ENCODE peak calls at places on chromosome 21, in eight cellular contexts. P is ovary; E is body of pancreas; Q is spleen; L is esophagus squamous epithelium; O is brain microvascular endothelial cell; M is tibial nerve; D is CD8-positive, alpha-beta T cell. Z is an unnamed sample. For H3K27me3, the result is how much of the 10 kb centered on the place peaks cover.

GRCh38 chr21:17446737-17447136 is 66.1 kb upstream of the CXADR start:
- DNase-seq in P (no peak), E (no peak), Q (no peak), L (no peak), O (no peak), M (no peak), D (no peak), Z (no peak)

GRCh38 chr21:15732290-15732995 is 2.7 kb downstream of the USP25 start:
- DNase-seq in P (no peak), E (no peak), Q (no peak), L (no peak), O (no peak), M (peak), D (no peak), Z (no peak)

GRCh38 chr21:29130234-29130993 is at the start of gene MAP3K7CL:
- DNase-seq in P (no peak), E (peak), Q (no peak), L (no peak), O (peak), M (peak), D (no peak), Z (no peak)

GRCh38 chr21:45988366-45989347 is 7.1 kb downstream of the COL6A1 start:
- DNase-seq in P (peak), E (peak), Q (peak), L (no peak), O (no peak), M (no peak), D (no peak), Z (no peak)

GRCh38 chr21:37145635-37146111 is 72.6 kb downstream of the TTC3 start:
- DNase-seq in P (no peak), E (no peak), Q (no peak), L (no peak), O (peak), M (no peak), D (no peak), Z (no peak)

GRCh38 chr21:39181205-39181818 is 1.9 kb downstream of the PSMG1 start:
- DNase-seq in P (no peak), E (no peak), Q (no peak), L (no peak), O (no peak), M (no peak), D (no peak), Z (no peak)

GRCh38 chr21:38380391-38381137 is 117.7 kb downstream of the ERG start:
- DNase-seq in P (no peak), E (no peak), Q (no peak), L (no peak), O (peak), M (no peak), D (no peak), Z (no peak)

GRCh38 chr21:36929622-36930021 is 36.8 kb downstream of the HLCS start:
- DNase-seq in P (no peak), E (peak), Q (no peak), L (no peak), O (no peak), M (peak), D (no peak), Z (no peak)

GRCh38 chr21:39030127-39030884 is 152.9 kb downstream of the PSMG1 start:
- DNase-seq in P (no peak), E (no peak), Q (no peak), L (no peak), O (no peak), M (no peak), D (no peak), Z (no peak)

GRCh38 chr21:36889401-36889800 is 77.1 kb downstream of the HLCS start:
- DNase-seq in P (no peak), E (no peak), Q (no peak), L (no peak), O (peak), M (no peak), D (no peak), Z (no peak)

GRCh38 chr21:19853709-19854575 is 1144.3 kb upstream of the NCAM2 start:
- DNase-seq in P (no peak), E (no peak), Q (peak), L (no peak), O (no peak), M (no peak), D (no peak), Z (no peak)

GRCh38 chr21:17118638-17119384 is 394.0 kb upstream of the CXADR start:
- DNase-seq in P (no peak), E (no peak), Q (no peak), L (no peak), O (no peak), M (no peak), D (no peak), Z (no peak)

GRCh38 chr21:27813750-27814149 is 846.9 kb upstream of the ADAMTS5 start:
- DNase-seq in P (no peak), E (no peak), Q (no peak), L (no peak), O (no peak), M (peak), D (no peak), Z (no peak)

GRCh38 chr21:29192999-29193563 is 62.6 kb downstream of the MAP3K7CL start:
- DNase-seq in P (no peak), E (no peak), Q (no peak), L (no peak), O (no peak), M (no peak), D (no peak), Z (no peak)

GRCh38 chr21:39307466-39307865 is 6.0 kb downstream of the BRWD1 start:
- DNase-seq in P (no peak), E (no peak), Q (no peak), L (no peak), O (no peak), M (no peak), D (no peak), Z (no peak)

GRCh38 chr21:36560933-36561575 is 81.1 kb upstream of the CLDN14 start:
- DNase-seq in P (no peak), E (no peak), Q (no peak), L (no peak), O (no peak), M (no peak), D (no peak), Z (no peak)

GRCh38 chr21:26782349-26782748 is 62.9 kb downstream of the ADAMTS1 start:
- DNase-seq in P (no peak), E (no peak), Q (no peak), L (no peak), O (no peak), M (no peak), D (no peak), Z (no peak)

GRCh38 chr21:31293986-31294385 is 50.1 kb downstream of the TIAM1 start:
- DNase-seq in P (no peak), E (no peak), Q (no peak), L (no peak), O (peak), M (no peak), D (no peak), Z (no peak)

GRCh38 chr21:14457762-14458161 is 74.8 kb upstream of the HSPA13 start:
- DNase-seq in P (no peak), E (no peak), Q (no peak), L (no peak), O (no peak), M (no peak), D (no peak), Z (no peak)

GRCh38 chr21:27171704-27172103 is 204.8 kb upstream of the ADAMTS5 start:
- DNase-seq in P (no peak), E (no peak), Q (no peak), L (no peak), O (no peak), M (no peak), D (no peak), Z (no peak)

GRCh38 chr21:17185685-17186084 is 327.2 kb upstream of the CXADR start:
- DNase-seq in P (no peak), E (no peak), Q (no peak), L (no peak), O (no peak), M (no peak), D (no peak), Z (no peak)

GRCh38 chr21:29025328-29025713 is 853 bp downstream of the USP16 start:
- DNase-seq in P (no peak), E (no peak), Q (no peak), L (no peak), O (peak), M (no peak), D (no peak), Z (no peak)

GRCh38 chr21:31721381-31721780 is 10.5 kb downstream of the SCAF4 start:
- DNase-seq in P (no peak), E (no peak), Q (no peak), L (no peak), O (no peak), M (no peak), D (no peak), Z (no peak)

GRCh38 chr21:15241997-15242767 is 177.4 kb upstream of the NRIP1 start:
- DNase-seq in P (no peak), E (no peak), Q (no peak), L (no peak), O (no peak), M (no peak), D (no peak), Z (no peak)

GRCh38 chr21:22235866-22236590 is 1237.8 kb downstream of the NCAM2 start:
- DNase-seq in P (no peak), E (no peak), Q (no peak), L (no peak), O (no peak), M (no peak), D (no peak), Z (no peak)

GRCh38 chr21:10463156-10463555 is 58.2 kb upstream of the TPTE start:
- DNase-seq in P (no peak), E (no peak), Q (no peak), L (no peak), O (no peak), M (no peak), D (no peak), Z (no peak)

GRCh38 chr21:16536661-16537359 is 807.0 kb downstream of the USP25 start:
- DNase-seq in P (no peak), E (no peak), Q (no peak), L (no peak), O (no peak), M (no peak), D (no peak), Z (no peak)

GRCh38 chr21:36471254-36471723 is 8.6 kb downstream of the CLDN14 start:
- DNase-seq in P (no peak), E (no peak), Q (no peak), L (no peak), O (peak), M (no peak), D (no peak), Z (no peak)

GRCh38 chr21:15063081-15063820 is 1.5 kb downstream of the NRIP1 start:
- DNase-seq in P (no peak), E (no peak), Q (no peak), L (no peak), O (no peak), M (no peak), D (no peak), Z (no peak)

GRCh38 chr21:37257526-37257966 is 9.6 kb downstream of the VPS26C start:
- DNase-seq in P (peak), E (no peak), Q (peak), L (no peak), O (peak), M (no peak), D (no peak), Z (no peak)

GRCh38 chr21:29413683-29414082 is 115.0 kb downstream of the BACH1 start:
- DNase-seq in P (no peak), E (no peak), Q (no peak), L (no peak), O (no peak), M (no peak), D (no peak), Z (no peak)

GRCh38 chr21:38175321-38175720 is 81.5 kb upstream of the KCNJ15 start:
- DNase-seq in P (no peak), E (no peak), Q (no peak), L (no peak), O (no peak), M (no peak), D (no peak), Z (no peak)

GRCh38 chr21:28913071-28913470 is 79.6 kb downstream of the LTN1 start:
- DNase-seq in P (no peak), E (no peak), Q (no peak), L (no peak), O (no peak), M (no peak), D (no peak), Z (no peak)

GRCh38 chr21:38219049-38219628 is 37.7 kb upstream of the KCNJ15 start:
- DNase-seq in P (peak), E (peak), Q (peak), L (no peak), O (peak), M (peak), D (peak), Z (peak)

GRCh38 chr21:17829472-17829871 is 10.3 kb upstream of the C21orf91 start:
- DNase-seq in P (no peak), E (no peak), Q (no peak), L (no peak), O (peak), M (no peak), D (no peak), Z (no peak)

GRCh38 chr21:22885614-22886013 is 1887.4 kb downstream of the NCAM2 start:
- DNase-seq in P (no peak), E (no peak), Q (no peak), L (no peak), O (no peak), M (no peak), D (no peak), Z (no peak)

GRCh38 chr21:25396135-25396711 is 211.1 kb downstream of the MRPL39 start:
- DNase-seq in P (no peak), E (no peak), Q (no peak), L (no peak), O (no peak), M (no peak), D (no peak), Z (no peak)

GRCh38 chr21:14773777-14774345 is 227.7 kb upstream of the SAMSN1 start:
- DNase-seq in P (no peak), E (peak), Q (peak), L (no peak), O (peak), M (peak), D (peak), Z (peak)

GRCh38 chr21:41834926-41835663 is 44.0 kb downstream of the PRDM15 start:
- DNase-seq in P (peak), E (no peak), Q (peak), L (no peak), O (no peak), M (no peak), D (no peak), Z (no peak)

GRCh38 chr21:41831453-41831831 is 47.7 kb downstream of the PRDM15 start:
- DNase-seq in P (no peak), E (no peak), Q (peak), L (no peak), O (no peak), M (no peak), D (no peak), Z (no peak)

GRCh38 chr21:41834252-41834925 is 44.8 kb downstream of the PRDM15 start:
- DNase-seq in P (peak), E (no peak), Q (peak), L (no peak), O (no peak), M (no peak), D (no peak), Z (no peak)

GRCh38 chr21:41832230-41833137 is 46.7 kb downstream of the PRDM15 start:
- DNase-seq in P (peak), E (no peak), Q (peak), L (no peak), O (no peak), M (no peak), D (no peak), Z (no peak)

DNA sequence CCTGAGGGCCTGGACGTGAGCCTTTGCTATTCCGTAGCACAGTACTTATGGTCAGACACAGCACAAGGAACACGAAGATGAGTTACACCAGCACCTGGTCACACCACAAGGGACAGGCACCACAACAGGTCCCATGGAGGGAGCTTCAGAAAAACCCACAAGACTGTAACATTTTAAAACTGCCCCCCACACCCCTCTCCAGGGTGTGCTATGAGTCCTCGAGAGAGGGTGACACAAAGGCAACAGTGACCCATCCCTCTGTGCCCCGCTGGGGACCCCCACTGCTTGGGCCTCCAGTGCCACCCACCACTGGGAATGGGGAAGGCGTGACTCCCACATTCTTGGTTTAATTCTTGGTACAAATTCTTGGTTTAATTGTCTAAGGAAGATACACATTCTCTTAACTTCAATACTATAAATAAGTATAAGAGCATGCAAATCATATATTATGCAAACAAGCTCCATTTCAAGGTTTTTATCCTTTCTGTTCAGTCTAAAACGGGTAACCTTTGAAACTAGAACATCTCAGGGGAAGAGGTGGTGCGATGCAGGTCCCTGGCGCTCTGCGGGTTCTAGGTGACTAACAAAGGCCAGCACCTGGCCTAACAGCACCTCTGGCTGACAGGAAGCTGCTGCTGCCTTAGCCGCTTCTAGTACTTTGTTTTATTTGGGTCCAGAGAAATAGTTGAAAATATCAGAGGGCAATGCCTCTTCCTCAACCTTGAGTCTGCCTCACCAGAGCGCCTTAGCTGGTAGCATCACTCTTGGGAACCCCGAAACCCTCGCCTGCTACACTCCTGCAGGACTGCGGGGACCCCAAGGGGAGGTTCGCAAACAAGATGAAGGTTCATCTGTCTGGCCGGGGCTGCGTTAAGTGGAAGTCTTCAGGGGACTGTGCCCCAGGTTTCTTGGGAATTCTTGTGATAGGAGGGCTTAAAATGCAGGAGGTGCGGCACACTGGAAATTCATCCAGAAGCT is 45.7 kb downstream of the PRDM15 start:
- DNase-seq in P (peak), E (no peak), Q (peak), L (no peak), O (no peak), M (no peak), D (no peak), Z (no peak)
- H3K27me3 ChIP-seq in P (under half), E (under half), Q (under half), L (under half), O (under half), M (under half), D (under half), Z (under half)

GRCh38 chr21:44752701-44753235 is 41.4 kb upstream of the TSPEAR start:
- DNase-seq in P (no peak), E (no peak), Q (no peak), L (no peak), O (no peak), M (no peak), D (no peak), Z (no peak)
- H3K27ac ChIP-seq in P (no peak), E (no peak), Q (no peak), L (no peak), O (no peak), M (no peak), D (no peak), Z (no peak)

DNA sequence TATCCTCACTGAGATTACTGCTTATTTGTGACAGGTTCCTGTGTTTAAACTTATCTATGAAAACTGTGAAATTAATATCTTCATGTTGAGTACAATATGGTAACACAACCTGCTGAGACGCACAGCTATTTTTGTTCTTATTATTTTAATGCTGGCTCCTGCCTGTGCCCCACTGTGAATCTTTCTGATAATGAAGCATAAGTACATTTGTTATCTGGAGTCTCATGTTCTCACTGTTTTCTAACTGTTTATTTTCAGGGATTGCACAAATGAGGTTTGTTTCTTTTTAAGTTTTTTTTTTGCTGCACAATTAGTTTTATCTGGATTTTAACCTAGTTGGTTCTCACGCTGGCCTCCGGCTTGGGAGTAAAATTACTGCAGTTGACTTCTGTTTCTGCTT is 39.9 kb upstream of the IFNAR2 start:
- DNase-seq in P (no peak), E (no peak), Q (no peak), L (no peak), O (no peak), M (no peak), D (no peak), Z (no peak)
- H3K27me3 ChIP-seq in P (under half), E (under half), Q (under half), L (under half), O (under half), M (under half), D (under half), Z (under half)

GRCh38 chr21:42149656-42150457 is 69.1 kb upstream of the ABCG1 start:
- DNase-seq in P (peak), E (no peak), Q (no peak), L (no peak), O (no peak), M (no peak), D (no peak), Z (no peak)
- H3K27ac ChIP-seq in P (no peak), E (no peak), Q (no peak), L (no peak), O (no peak), M (no peak), D (no peak), Z (no peak)

DNA sequence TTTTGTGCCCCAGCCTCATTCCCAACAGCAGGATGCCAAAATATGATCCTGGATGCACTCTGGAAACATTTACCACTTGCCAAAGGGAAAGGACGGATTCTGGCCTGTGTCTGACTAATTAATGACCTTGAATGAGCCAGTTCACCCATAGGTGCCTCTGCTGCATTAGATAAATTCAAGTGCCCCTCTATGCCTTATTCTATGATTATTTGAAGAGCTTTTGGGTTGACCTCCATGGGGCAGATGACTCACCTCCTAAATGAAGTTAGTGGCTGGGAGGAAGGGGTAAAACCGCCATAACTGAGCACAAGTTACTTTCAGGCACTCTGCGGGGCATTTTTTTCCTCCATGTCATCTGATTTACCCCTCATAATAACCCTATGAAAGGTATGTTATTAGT is 98.1 kb downstream of the CLIC6 start:
- DNase-seq in P (no peak), E (no peak), Q (no peak), L (no peak), O (no peak), M (no peak), D (no peak), Z (no peak)
- H3K27me3 ChIP-seq in P (under half), E (under half), Q (under half), L (under half), O (under half), M (under half), D (under half), Z (under half)